ENCODE peak calls at places on chromosomes 13 and 19, in six cellular contexts. N is upper lobe of left lung, Y is HepG2, P is K562, Z is HCT116, A is GM12878. X is an unnamed sample.

GRCh38 chr13:110244096-110244830 is 62.7 kb downstream of the COL4A1 start:
- ATAC-seq in N (peak; percentile 64), Y (no peak), P (no peak), Z (no peak), A (no peak), X (peak; percentile 18)

GRCh38 chr13:94996445-94996844 is 284.1 kb upstream of the SOX21 start:
- ATAC-seq in N (no peak), Y (no peak), P (no peak), Z (no peak), A (no peak), X (no peak)

GRCh38 chr13:23921451-23921888 is 24.2 kb upstream of the C1QTNF9B start:
- ATAC-seq in N (peak; percentile 71), Y (no peak), P (no peak), Z (peak; percentile 57), A (peak; percentile 66), X (no peak)

GRCh38 chr13:110316196-110316595 is 9.1 kb downstream of the COL4A2 start:
- ATAC-seq in N (no peak), Y (no peak), P (no peak), Z (no peak), A (no peak), X (no peak)

GRCh38 chr13:60155978-60156377 is 7.8 kb downstream of the DIAPH3 start:
- ATAC-seq in N (no peak), Y (peak; percentile 62), P (peak; percentile 64), Z (peak; percentile 57), A (peak; percentile 67), X (no peak)

GRCh38 chr13:74452176-74452575 is 318.0 kb upstream of the KLF12 start:
- ATAC-seq in N (no peak), Y (no peak), P (no peak), Z (no peak), A (no peak), X (no peak)

GRCh38 chr19:8367327-8368001 is 3.5 kb downstream of the ANGPTL4 start:
- ATAC-seq in N (peak; percentile 70), Y (no peak), P (peak; percentile 33), Z (peak; percentile 18), A (no peak), X (peak; percentile 69)

GRCh38 chr19:58362272-58362994 is at the start of gene ZNF497:
- ATAC-seq in N (peak; percentile 96), Y (peak; percentile 96), P (peak; percentile 98), Z (peak; percentile 91), A (peak; percentile 95), X (peak; percentile 96)

GRCh38 chr19:39401549-39402416 is 4.9 kb upstream of the ZFP36 start:
- ATAC-seq in N (no peak), Y (peak; percentile 79), P (no peak), Z (peak; percentile 18), A (peak; percentile 57), X (no peak)

GRCh38 chr13:114211446-114211845 is 23.3 kb upstream of the CDC16 start:
- ATAC-seq in N (no peak), Y (no peak), P (no peak), Z (no peak), A (no peak), X (no peak)

GRCh38 chr19:16328824-16329482 is 4.3 kb downstream of the KLF2 start:
- ATAC-seq in N (no peak), Y (peak; percentile 22), P (peak; percentile 7), Z (no peak), A (peak; percentile 10), X (no peak)

DNA sequence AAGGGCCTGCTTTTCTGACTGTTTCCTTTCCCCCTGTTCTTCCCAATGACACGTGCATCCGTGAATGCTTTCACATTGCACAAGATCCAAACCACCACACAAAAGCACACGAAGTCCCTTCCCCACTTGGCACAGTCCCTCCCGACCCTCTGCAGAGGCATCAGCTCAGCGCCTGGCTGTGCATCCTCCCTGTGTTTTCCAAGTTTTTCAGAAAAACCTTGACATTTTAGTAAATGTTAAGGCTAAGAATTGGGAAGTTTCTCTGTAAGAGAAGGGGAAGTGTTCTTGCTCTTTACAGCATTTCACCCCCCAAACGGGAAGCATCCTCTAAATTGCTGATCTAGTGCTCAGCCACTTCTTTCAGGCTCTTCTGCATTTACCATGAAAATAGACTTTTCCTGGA is 94.5 kb upstream of the TM9SF2 start:
- ATAC-seq in N (peak; percentile 69), Y (no peak), P (no peak), Z (no peak), A (no peak), X (peak; percentile 39)
- TF ChIP-seq POLR2AphosphoS5 in N (no peak), Y (no peak), P (no peak), Z (no peak), A (no peak), X (no peak)

DNA sequence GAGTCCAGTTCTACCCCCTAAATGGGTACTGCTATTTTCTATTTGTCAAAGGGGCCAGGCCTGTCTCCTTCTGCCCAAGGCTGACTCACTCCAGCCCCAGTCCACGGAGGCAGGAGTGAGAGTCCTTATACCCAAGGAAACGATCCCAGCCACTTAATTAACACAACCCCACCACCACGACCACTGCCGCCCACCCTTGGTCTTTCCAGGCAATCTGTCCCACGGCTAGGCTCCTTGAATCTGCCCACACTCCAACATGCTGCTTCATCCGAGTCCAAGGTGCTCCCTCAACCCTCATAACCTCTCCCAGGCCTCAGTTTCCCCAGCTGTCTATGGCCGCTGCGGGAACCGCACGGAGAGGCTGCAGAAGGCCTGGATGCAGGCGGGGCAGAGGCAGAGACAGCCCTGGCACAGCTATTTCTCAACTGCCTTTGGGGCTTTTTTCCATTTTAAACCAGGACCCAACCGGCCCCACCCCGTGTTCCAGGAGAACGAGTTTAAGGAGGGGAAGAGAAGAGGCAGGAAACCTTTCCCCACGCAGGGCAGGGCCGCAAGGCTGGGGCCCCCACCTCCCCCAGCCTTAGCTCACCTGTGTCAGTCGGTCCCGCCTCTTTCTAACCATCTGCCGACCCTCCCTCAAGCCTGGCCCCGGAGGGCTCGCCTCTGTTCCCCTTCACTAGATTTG is 746 bp downstream of the RAB3D start:
- ATAC-seq in N (peak; percentile 48), Y (peak; percentile 13), P (peak; percentile 8), Z (peak; percentile 8), A (no peak), X (peak; percentile 14)
- TF ChIP-seq POLR2A in N (no peak), Y (no peak), P (no peak), Z (no peak), A (no peak), X (no peak)

DNA sequence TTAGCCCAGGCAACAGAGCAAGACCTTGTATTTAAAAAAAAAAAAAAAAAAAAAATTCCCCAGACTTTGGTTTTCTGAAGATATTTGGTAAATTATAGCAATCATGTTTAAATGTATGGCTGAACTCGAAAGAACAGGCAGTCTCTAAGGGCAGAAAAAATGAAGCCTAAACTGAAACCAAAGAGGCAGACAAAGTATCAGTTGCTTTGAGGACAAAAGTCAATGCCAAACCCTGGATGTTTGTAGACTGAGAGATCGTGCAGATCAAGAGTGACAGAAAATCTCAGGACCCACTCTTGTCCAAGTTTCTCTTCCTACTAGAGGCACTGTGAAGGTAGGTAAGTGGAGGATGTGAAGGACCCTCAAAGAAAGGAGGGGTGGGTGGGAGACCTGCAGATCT is 11.0 kb upstream of the SLC7A9 start:
- ATAC-seq in N (no peak), Y (peak; percentile 41), P (no peak), Z (no peak), A (no peak), X (no peak)
- TF ChIP-seq CTCF in N (no peak), Y (no peak), P (no peak), Z (no peak), A (no peak), X (no peak)

DNA sequence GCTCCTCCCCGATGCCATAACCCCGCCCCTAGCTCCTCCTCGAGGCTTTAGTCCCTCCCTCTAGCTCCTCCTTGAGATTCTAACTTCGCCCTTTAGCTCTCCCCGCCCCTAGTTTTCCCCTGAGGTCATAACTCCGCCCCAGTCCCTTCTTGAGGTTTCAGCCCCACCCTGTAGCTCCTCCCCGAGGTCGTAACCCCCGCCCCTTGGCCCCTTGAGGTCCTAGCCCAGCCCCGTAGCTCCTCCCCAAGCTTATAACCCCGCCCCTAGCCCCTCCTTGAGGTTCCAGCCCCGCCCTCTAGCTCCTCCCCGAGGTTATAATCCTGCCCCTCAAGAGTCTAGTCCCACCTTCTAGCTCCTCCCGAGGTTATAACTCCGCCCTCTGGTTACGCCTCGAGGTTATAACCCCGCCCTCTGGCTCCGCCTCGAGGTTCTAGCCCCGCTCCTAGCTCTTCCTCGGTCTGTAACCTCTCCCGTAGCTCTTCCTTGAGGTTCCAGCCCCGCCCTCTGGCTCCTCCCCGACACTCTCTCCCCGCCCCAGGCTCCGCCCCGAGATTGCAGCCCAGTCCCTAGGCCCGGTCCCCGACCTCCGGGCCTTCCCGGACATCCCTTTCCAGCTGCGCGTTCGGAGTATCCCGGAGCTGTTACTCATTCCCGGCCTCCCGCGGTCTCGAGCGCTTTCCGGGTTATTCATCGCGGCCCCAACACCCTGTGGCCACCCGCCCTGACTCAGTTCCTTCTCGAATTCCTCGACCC is 1.4 kb downstream of the PLAUR start:
- ATAC-seq in N (peak; percentile 93), Y (peak; percentile 97), P (peak; percentile 93), Z (peak; percentile 87), A (peak; percentile 93), X (peak; percentile 93)
- TF ChIP-seq POLR2AphosphoS5 in N (peak; percentile 90), Y (peak; percentile 61), P (no peak), Z (peak; percentile 59), A (no peak), X (peak; percentile 93)

X was measured in gastroesophageal sphincter.